ENCODE peak calls at places on chromosomes 11 and 22, in nine cellular contexts. One of them, this sample, is unnamed.

GRCh38 chr22:24208012-24208749 is 26.9 kb downstream of the SUSD2 start:
- DNase-seq in EL: peak; percentile 96
- DNase-seq in NK-92 treated with Interleukin-12 subunit alpha and Interleukin-12 subunit beta, amount 100 ng/mL, for 24 hours: no peak
- DNase-seq in non-pigmented ciliary epithelial cell: peak; percentile 90
- DNase-seq in EH: peak; percentile 98
- DNase-seq in stimulated activated CD4-positive, alpha-beta T cell treated with anti-CD3 and anti-CD28 coated beads, Interleukin-4, amount 100 ng/mL, for 48 hours: no peak
- DNase-seq in AML-193: peak; percentile 83
- DNase-seq in tibial nerve: peak; percentile 80
- DNase-seq in CD4-positive, CD25-positive, alpha-beta regulatory T cell: no peak
- DNase-seq in this sample: peak; percentile 28

GRCh38 chr22:45672564-45673481 is 1.2 kb downstream of the ATXN10 start:
- DNase-seq in EL: peak; percentile 22
- DNase-seq in NK-92 treated with Interleukin-12 subunit alpha and Interleukin-12 subunit beta, amount 100 ng/mL, for 24 hours: no peak
- DNase-seq in non-pigmented ciliary epithelial cell: no peak
- DNase-seq in EH: no peak
- DNase-seq in stimulated activated CD4-positive, alpha-beta T cell treated with anti-CD3 and anti-CD28 coated beads, Interleukin-4, amount 100 ng/mL, for 48 hours: no peak
- DNase-seq in AML-193: no peak
- DNase-seq in tibial nerve: no peak
- DNase-seq in CD4-positive, CD25-positive, alpha-beta regulatory T cell: no peak
- DNase-seq in this sample: no peak

GRCh38 chr11:116427337-116427902 is 345.4 kb downstream of the BUD13 start:
- DNase-seq in EL: no peak
- DNase-seq in NK-92 treated with Interleukin-12 subunit alpha and Interleukin-12 subunit beta, amount 100 ng/mL, for 24 hours: no peak
- DNase-seq in non-pigmented ciliary epithelial cell: no peak
- DNase-seq in EH: no peak
- DNase-seq in stimulated activated CD4-positive, alpha-beta T cell treated with anti-CD3 and anti-CD28 coated beads, Interleukin-4, amount 100 ng/mL, for 48 hours: no peak
- DNase-seq in AML-193: no peak
- DNase-seq in tibial nerve: no peak
- DNase-seq in CD4-positive, CD25-positive, alpha-beta regulatory T cell: no peak
- DNase-seq in this sample: no peak

GRCh38 chr11:126834573-126834972 is 166.0 kb downstream of the KIRREL3 start:
- DNase-seq in EL: no peak
- DNase-seq in NK-92 treated with Interleukin-12 subunit alpha and Interleukin-12 subunit beta, amount 100 ng/mL, for 24 hours: no peak
- DNase-seq in non-pigmented ciliary epithelial cell: no peak
- DNase-seq in EH: no peak
- DNase-seq in stimulated activated CD4-positive, alpha-beta T cell treated with anti-CD3 and anti-CD28 coated beads, Interleukin-4, amount 100 ng/mL, for 48 hours: no peak
- DNase-seq in AML-193: no peak
- DNase-seq in tibial nerve: no peak
- DNase-seq in CD4-positive, CD25-positive, alpha-beta regulatory T cell: no peak
- DNase-seq in this sample: no peak

GRCh38 chr11:64430570-64430969 is 71.6 kb downstream of the RPS6KA4 start:
- DNase-seq in EL: no peak
- DNase-seq in NK-92 treated with Interleukin-12 subunit alpha and Interleukin-12 subunit beta, amount 100 ng/mL, for 24 hours: no peak
- DNase-seq in non-pigmented ciliary epithelial cell: no peak
- DNase-seq in EH: no peak
- DNase-seq in stimulated activated CD4-positive, alpha-beta T cell treated with anti-CD3 and anti-CD28 coated beads, Interleukin-4, amount 100 ng/mL, for 48 hours: no peak
- DNase-seq in AML-193: no peak
- DNase-seq in tibial nerve: no peak
- DNase-seq in CD4-positive, CD25-positive, alpha-beta regulatory T cell: no peak
- DNase-seq in this sample: no peak

GRCh38 chr22:21641417-21641794 is 696 bp upstream of the SDF2L1 start:
- DNase-seq in EL: peak; percentile 68
- DNase-seq in NK-92 treated with Interleukin-12 subunit alpha and Interleukin-12 subunit beta, amount 100 ng/mL, for 24 hours: peak; percentile 14
- DNase-seq in non-pigmented ciliary epithelial cell: no peak
- DNase-seq in EH: peak; percentile 70
- DNase-seq in stimulated activated CD4-positive, alpha-beta T cell treated with anti-CD3 and anti-CD28 coated beads, Interleukin-4, amount 100 ng/mL, for 48 hours: no peak
- DNase-seq in AML-193: peak; percentile 49
- DNase-seq in tibial nerve: peak; percentile 43
- DNase-seq in CD4-positive, CD25-positive, alpha-beta regulatory T cell: no peak
- DNase-seq in this sample: no peak

GRCh38 chr11:2791521-2792375 is 92.0 kb upstream of the KCNQ1OT1 start:
- DNase-seq in EL: no peak
- DNase-seq in NK-92 treated with Interleukin-12 subunit alpha and Interleukin-12 subunit beta, amount 100 ng/mL, for 24 hours: no peak
- DNase-seq in non-pigmented ciliary epithelial cell: no peak
- DNase-seq in EH: no peak
- DNase-seq in stimulated activated CD4-positive, alpha-beta T cell treated with anti-CD3 and anti-CD28 coated beads, Interleukin-4, amount 100 ng/mL, for 48 hours: no peak
- DNase-seq in AML-193: no peak
- DNase-seq in tibial nerve: no peak
- DNase-seq in CD4-positive, CD25-positive, alpha-beta regulatory T cell: peak; percentile 1
- DNase-seq in this sample: no peak

GRCh38 chr22:31313366-31314147 is 21.3 kb upstream of the PIK3IP1 start:
- DNase-seq in EL: peak; percentile 55
- DNase-seq in NK-92 treated with Interleukin-12 subunit alpha and Interleukin-12 subunit beta, amount 100 ng/mL, for 24 hours: no peak
- DNase-seq in non-pigmented ciliary epithelial cell: no peak
- DNase-seq in EH: peak; percentile 62
- DNase-seq in stimulated activated CD4-positive, alpha-beta T cell treated with anti-CD3 and anti-CD28 coated beads, Interleukin-4, amount 100 ng/mL, for 48 hours: peak; percentile 58
- DNase-seq in AML-193: peak; percentile 44
- DNase-seq in tibial nerve: peak; percentile 81
- DNase-seq in CD4-positive, CD25-positive, alpha-beta regulatory T cell: peak; percentile 44
- DNase-seq in this sample: peak; percentile 45

GRCh38 chr11:36292311-36292722 is 3.1 kb upstream of the COMMD9 start:
- DNase-seq in EL: peak; percentile 60
- DNase-seq in NK-92 treated with Interleukin-12 subunit alpha and Interleukin-12 subunit beta, amount 100 ng/mL, for 24 hours: no peak
- DNase-seq in non-pigmented ciliary epithelial cell: no peak
- DNase-seq in EH: peak; percentile 63
- DNase-seq in stimulated activated CD4-positive, alpha-beta T cell treated with anti-CD3 and anti-CD28 coated beads, Interleukin-4, amount 100 ng/mL, for 48 hours: no peak
- DNase-seq in AML-193: peak; percentile 66
- DNase-seq in tibial nerve: no peak
- DNase-seq in CD4-positive, CD25-positive, alpha-beta regulatory T cell: no peak
- DNase-seq in this sample: no peak

This sample was measured in thoracic aorta.